ENCODE peak calls at places on chromosomes 7 and 10, in nine cellular contexts. X is CD4-positive, alpha-beta memory T cell; V is DND-41; M is transverse colon; I is heart left ventricle; Z is right lobe of liver; R is GM23338; U is thoracic aorta; S is IMR-90. Q is an unnamed sample. For H3K4me1, the result is how much of the 10 kb centered on the place peaks cover.

GRCh38 chr7:18693401-18693800 is 197.9 kb downstream of the HDAC9 start:
- DNase-seq in X (no peak), V (no peak), M (no peak), I (no peak), Z (no peak), R (peak), U (no peak), S (peak), Q (peak)

GRCh38 chr7:27191081-27191715 is 6.2 kb upstream of the HOXA11 start:
- DNase-seq in X (no peak), V (no peak), M (peak), I (no peak), Z (no peak), R (no peak), U (no peak), S (no peak), Q (no peak)

GRCh38 chr7:54778166-54778565 is 19.2 kb upstream of the SEC61G start:
- DNase-seq in X (no peak), V (no peak), M (no peak), I (no peak), Z (no peak), R (no peak), U (no peak), S (no peak), Q (no peak)

GRCh38 chr7:131905574-131905973 is 349.1 kb upstream of the PODXL start:
- DNase-seq in X (no peak), V (no peak), M (no peak), I (no peak), Z (peak), R (no peak), U (no peak), S (no peak), Q (no peak)

GRCh38 chr10:79981673-79982485 is 33.0 kb upstream of the SFTPD start:
- DNase-seq in X (no peak), V (no peak), M (peak), I (peak), Z (peak), R (peak), U (no peak), S (peak), Q (peak)

GRCh38 chr10:59337254-59337653 is 25.1 kb downstream of the FAM13C start:
- DNase-seq in X (no peak), V (no peak), M (peak), I (peak), Z (peak), R (no peak), U (peak), S (peak), Q (peak)

GRCh38 chr7:113086431-113086888 is at the start of gene GPR85:
- DNase-seq in X (peak), V (no peak), M (peak), I (peak), Z (no peak), R (peak), U (no peak), S (peak), Q (peak)

GRCh38 chr10:11532329-11532728 is 79.1 kb downstream of the USP6NL start:
- DNase-seq in X (no peak), V (no peak), M (no peak), I (no peak), Z (no peak), R (no peak), U (no peak), S (peak), Q (no peak)

GRCh38 chr10:124685251-124685650 is 58.9 kb downstream of the FAM53B start:
- DNase-seq in X (no peak), V (peak), M (peak), I (peak), Z (no peak), R (peak), U (no peak), S (no peak), Q (no peak)

GRCh38 chr10:77027141-77027540 is 610.5 kb downstream of the KCNMA1 start:
- DNase-seq in X (no peak), V (no peak), M (no peak), I (no peak), Z (no peak), R (no peak), U (no peak), S (no peak), Q (no peak)

GRCh38 chr10:77026148-77026547 is 611.5 kb downstream of the KCNMA1 start:
- DNase-seq in X (no peak), V (no peak), M (no peak), I (no peak), Z (no peak), R (no peak), U (no peak), S (no peak), Q (no peak)

GRCh38 chr10:77029684-77030407 is 607.8 kb downstream of the KCNMA1 start:
- DNase-seq in X (no peak), V (no peak), M (no peak), I (no peak), Z (no peak), R (no peak), U (no peak), S (peak), Q (no peak)

GRCh38 chr10:77030408-77030717 is 607.2 kb downstream of the KCNMA1 start:
- DNase-seq in X (no peak), V (no peak), M (no peak), I (no peak), Z (no peak), R (no peak), U (no peak), S (no peak), Q (no peak)

GRCh38 chr10:77027576-77027975 is 610.0 kb downstream of the KCNMA1 start:
- DNase-seq in X (no peak), V (no peak), M (no peak), I (no peak), Z (no peak), R (no peak), U (no peak), S (no peak), Q (no peak)
- H3K4me1 ChIP-seq in X (under half), V (under half), M (under half), I (under half), Z (half or more), R (under half), U (under half), S (under half), Q (under half)

GRCh38 chr7:33107136-33108066 is 1.8 kb downstream of the RP9 start:
- DNase-seq in X (peak), V (peak), M (peak), I (no peak), Z (no peak), R (peak), U (no peak), S (peak), Q (peak)
- H3K27ac ChIP-seq in X (no peak), V (peak), M (no peak), I (peak), Z (no peak), R (no peak), U (no peak), S (no peak), Q (peak)

DNA sequence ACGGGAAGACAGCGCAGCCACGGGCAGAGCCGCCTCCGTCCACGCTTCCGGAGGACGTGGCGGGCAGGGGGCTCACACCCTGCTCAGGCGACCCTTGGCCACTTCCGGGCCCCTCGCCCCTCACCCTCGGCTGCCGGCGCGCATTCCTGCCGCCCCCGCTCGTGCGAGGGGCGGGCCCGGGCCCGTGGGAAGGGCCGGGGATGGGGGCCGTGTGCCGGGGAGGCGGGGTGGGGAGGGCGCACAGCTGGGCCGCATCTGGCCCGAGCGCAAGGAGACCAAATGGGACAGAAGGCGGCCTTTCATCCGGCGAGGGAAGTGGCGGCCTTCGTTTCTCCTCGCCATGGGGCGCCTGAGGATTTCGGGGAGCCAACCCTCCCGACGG is 846 bp upstream of the LFNG start:
- DNase-seq in X (no peak), V (no peak), M (no peak), I (no peak), Z (no peak), R (no peak), U (no peak), S (no peak), Q (no peak)
- H3K4me1 ChIP-seq in X (under half), V (under half), M (under half), I (under half), Z (under half), R (under half), U (under half), S (under half), Q (under half)

GRCh38 chr10:95791425-95791979 is 35.5 kb downstream of the ENTPD1 start:
- DNase-seq in X (no peak), V (no peak), M (no peak), I (no peak), Z (no peak), R (no peak), U (no peak), S (no peak), Q (no peak)

GRCh38 chr10:95792874-95793285 is 36.9 kb downstream of the ENTPD1 start:
- DNase-seq in X (no peak), V (no peak), M (no peak), I (no peak), Z (no peak), R (peak), U (no peak), S (peak), Q (no peak)

GRCh38 chr10:95790982-95791381 is 35.0 kb downstream of the ENTPD1 start:
- DNase-seq in X (no peak), V (no peak), M (no peak), I (no peak), Z (no peak), R (no peak), U (no peak), S (no peak), Q (no peak)

GRCh38 chr10:95793401-95794045 is 37.6 kb downstream of the ENTPD1 start:
- DNase-seq in X (no peak), V (no peak), M (peak), I (peak), Z (no peak), R (no peak), U (no peak), S (no peak), Q (no peak)

GRCh38 chr10:95792211-95792780 is 36.3 kb downstream of the ENTPD1 start:
- DNase-seq in X (no peak), V (no peak), M (no peak), I (no peak), Z (no peak), R (no peak), U (no peak), S (no peak), Q (no peak)
- H3K27ac ChIP-seq in X (no peak), V (no peak), M (peak), I (peak), Z (peak), R (no peak), U (peak), S (no peak), Q (no peak)

GRCh38 chr7:65216469-65216868 is 157.2 kb upstream of the ZNF92 start:
- DNase-seq in X (peak), V (peak), M (peak), I (peak), Z (peak), R (peak), U (no peak), S (peak), Q (peak)
- H3K4me1 ChIP-seq in X (under half), V (under half), M (under half), I (under half), Z (under half), R (under half), U (under half), S (under half), Q (under half)

GRCh38 chr7:80478683-80479082 is 33.2 kb downstream of the GNAT3 start:
- DNase-seq in X (no peak), V (no peak), M (no peak), I (no peak), Z (no peak), R (peak), U (no peak), S (peak), Q (peak)
- H3K27ac ChIP-seq in X (no peak), V (no peak), M (no peak), I (no peak), Z (no peak), R (no peak), U (no peak), S (no peak), Q (no peak)

GRCh38 chr7:101878938-101879337 is 61.5 kb downstream of the CUX1 start:
- DNase-seq in X (no peak), V (no peak), M (no peak), I (no peak), Z (no peak), R (no peak), U (no peak), S (no peak), Q (no peak)

GRCh38 chr7:101880536-101881443 is 63.4 kb downstream of the CUX1 start:
- DNase-seq in X (no peak), V (no peak), M (no peak), I (no peak), Z (no peak), R (no peak), U (no peak), S (peak), Q (peak)

GRCh38 chr7:101875215-101875846 is 57.9 kb downstream of the CUX1 start:
- DNase-seq in X (no peak), V (no peak), M (no peak), I (no peak), Z (no peak), R (no peak), U (no peak), S (no peak), Q (no peak)

GRCh38 chr7:101879565-101879964 is 62.1 kb downstream of the CUX1 start:
- DNase-seq in X (no peak), V (no peak), M (no peak), I (no peak), Z (no peak), R (no peak), U (no peak), S (no peak), Q (no peak)

DNA sequence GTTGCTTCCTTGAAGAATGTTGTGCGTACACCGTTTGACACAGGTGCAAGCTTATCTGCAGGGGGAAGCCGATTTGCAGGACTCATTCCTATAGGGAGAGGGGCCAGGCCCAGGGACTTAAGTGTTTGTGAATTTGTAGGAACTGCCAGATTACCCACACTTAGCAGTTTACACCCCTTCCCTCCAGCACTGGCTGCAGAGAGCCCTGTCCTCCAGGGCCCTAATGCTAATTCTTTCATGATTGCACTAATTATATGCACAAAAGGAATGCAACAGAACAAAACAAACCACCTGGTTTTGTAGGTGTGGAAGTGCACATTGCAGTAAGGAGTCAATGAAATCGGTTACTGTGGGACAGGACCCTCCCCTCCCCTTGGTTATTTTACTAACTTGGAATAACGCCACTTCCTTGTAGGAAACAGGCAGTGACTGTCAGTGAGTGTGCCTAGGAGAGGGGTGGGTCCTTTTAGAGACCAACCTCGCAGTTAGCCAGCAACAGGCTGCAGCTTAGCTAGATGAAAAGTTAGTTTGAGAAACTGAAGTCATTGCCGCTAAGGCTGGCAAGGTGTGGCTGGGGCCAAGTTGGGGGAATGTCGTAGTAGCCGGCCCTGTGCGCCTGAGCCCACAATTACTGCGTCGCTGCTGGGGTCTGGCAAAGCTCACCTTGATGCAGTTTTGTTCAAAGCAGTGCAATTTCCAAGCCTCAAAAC is 60.6 kb downstream of the CUX1 start:
- DNase-seq in X (no peak), V (no peak), M (peak), I (no peak), Z (no peak), R (peak), U (no peak), S (no peak), Q (no peak)
- H3K4me1 ChIP-seq in X (under half), V (under half), M (half or more), I (under half), Z (under half), R (half or more), U (under half), S (under half), Q (under half)

GRCh38 chr10:20897146-20897834 is at the start of gene NEBL:
- DNase-seq in X (no peak), V (no peak), M (no peak), I (peak), Z (no peak), R (no peak), U (no peak), S (no peak), Q (no peak)
- H3K27ac ChIP-seq in X (no peak), V (no peak), M (no peak), I (peak), Z (no peak), R (no peak), U (no peak), S (no peak), Q (no peak)

GRCh38 chr7:10312942-10313341 is 660.7 kb upstream of the PHF14 start:
- DNase-seq in X (no peak), V (no peak), M (no peak), I (no peak), Z (no peak), R (no peak), U (no peak), S (no peak), Q (no peak)

DNA sequence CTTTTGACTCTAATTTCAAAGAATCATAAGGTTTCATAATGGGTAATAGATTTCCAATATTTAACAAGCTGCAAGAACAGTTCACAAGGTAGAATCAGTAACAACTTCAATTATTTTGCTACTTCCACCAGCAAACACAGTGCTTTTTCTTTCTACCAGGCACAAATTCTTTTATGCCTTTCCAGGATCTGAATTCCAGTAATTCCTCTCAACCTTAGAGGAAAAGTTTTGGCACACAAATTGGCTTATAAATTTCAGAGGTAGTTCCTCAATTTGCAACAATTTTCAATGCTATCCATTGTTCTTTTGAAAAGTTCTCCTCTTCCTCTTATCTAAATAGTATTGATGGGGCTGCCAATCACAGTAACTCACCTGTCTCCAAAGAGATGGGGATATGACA is 665.4 kb upstream of the PHF14 start:
- DNase-seq in X (no peak), V (no peak), M (no peak), I (no peak), Z (no peak), R (no peak), U (no peak), S (no peak), Q (no peak)
- H3K4me1 ChIP-seq in X (under half), V (under half), M (under half), I (under half), Z (under half), R (under half), U (under half), S (under half), Q (under half)

Q was measured in foreskin keratinocyte.